ENCODE peak calls at places on chromosomes 1 and 21, in nine cellular contexts. M is NCI-H524; V is MM.1S; C is tibial artery; T is pulmonary artery endothelial cell; W is GM23248; J is activated CD4-positive, alpha-beta T cell treated with anti-CD3 and anti-CD28 coated beads, Interleukin-2, amount 50 U/mL, for 1 hour; E is OCI-LY7; D is iPS-NIHi11. I is an unnamed sample.
A peak's percentile ranks its signal among the peaks of the same experiment; 100 is the strongest.

GRCh38 chr1:99503276-99503747 is 142.6 kb upstream of the PALMD start:
- DNase-seq in W (peak; percentile 77), T (no peak), E (no peak), J (no peak), D (no peak), M (no peak), V (no peak), C (no peak), I (no peak)

GRCh38 chr1:89715677-89716076 is 82.8 kb downstream of the LRRC8C start:
- DNase-seq in T (no peak), E (no peak), M (no peak), J (no peak), C (no peak), W (no peak), D (no peak), V (no peak), I (no peak)

GRCh38 chr1:35377553-35377952 is 109.0 kb downstream of the ZMYM4 start:
- DNase-seq in J (no peak), E (no peak), T (no peak), D (no peak), W (peak; percentile 69), C (no peak), V (no peak), M (no peak), I (no peak)

GRCh38 chr1:224493269-224493668 is 58.7 kb upstream of the WDR26 start:
- DNase-seq in M (no peak), J (no peak), E (no peak), C (no peak), V (peak; percentile 22), D (no peak), T (no peak), W (no peak), I (no peak)

GRCh38 chr21:15967661-15968060 is 237.9 kb downstream of the USP25 start:
- DNase-seq in J (no peak), V (no peak), T (no peak), D (peak; percentile 33), C (no peak), M (no peak), W (peak; percentile 45), E (no peak), I (no peak)

GRCh38 chr1:57270926-57271698 is 152.7 kb downstream of the DAB1 start:
- DNase-seq in M (peak; percentile 90), C (no peak), W (no peak), T (no peak), E (no peak), V (no peak), D (no peak), J (no peak), I (no peak)

GRCh38 chr1:182955596-182956588 is 2.9 kb upstream of the SHCBP1L start:
- DNase-seq in E (no peak), J (no peak), T (no peak), C (no peak), M (peak; percentile 96), V (no peak), W (peak; percentile 96), D (no peak), I (no peak)

GRCh38 chr1:12595839-12596821 is 21.9 kb downstream of the DHRS3 start:
- DNase-seq in J (no peak), D (peak; percentile 88), C (peak; percentile 94), T (peak; percentile 82), M (no peak), E (no peak), V (no peak), W (peak; percentile 99), I (no peak)

GRCh38 chr1:186014370-186015030 is 280.3 kb downstream of the HMCN1 start:
- DNase-seq in T (no peak), V (no peak), E (no peak), M (no peak), D (no peak), W (peak; percentile 54), J (no peak), C (no peak), I (no peak)

GRCh38 chr1:64595871-64596515 is 126.1 kb downstream of the CACHD1 start:
- DNase-seq in V (no peak), W (no peak), D (no peak), E (no peak), J (no peak), T (no peak), C (no peak), M (no peak), I (no peak)

GRCh38 chr1:22447581-22448215 is 4.0 kb upstream of the ZBTB40 start:
- DNase-seq in J (no peak), M (no peak), T (no peak), V (no peak), W (peak; percentile 92), D (no peak), C (peak; percentile 31), E (no peak), I (no peak)

GRCh38 chr1:16245476-16246196 is 8.7 kb upstream of the CPLANE2 start:
- DNase-seq in C (no peak), W (no peak), E (no peak), V (no peak), D (no peak), J (no peak), T (no peak), M (no peak), I (no peak)

GRCh38 chr1:185645686-185646085 is 88.5 kb upstream of the HMCN1 start:
- DNase-seq in T (no peak), D (no peak), V (no peak), M (no peak), J (no peak), W (peak; percentile 50), E (no peak), C (no peak), I (no peak)

GRCh38 chr1:159091547-159092397 is 15.2 kb upstream of the AIM2 start:
- DNase-seq in E (no peak), M (no peak), T (peak; percentile 19), V (no peak), C (no peak), J (no peak), W (peak; percentile 84), D (no peak), I (no peak)

GRCh38 chr1:36962991-36963390 is 71.3 kb downstream of the GRIK3 start:
- DNase-seq in V (no peak), T (no peak), J (no peak), C (no peak), D (no peak), M (peak; percentile 89), W (no peak), E (no peak), I (no peak)

GRCh38 chr1:1777950-1778826 is at the start of gene NADK:
- DNase-seq in T (no peak), E (peak; percentile 84), V (peak; percentile 78), D (peak; percentile 89), J (peak; percentile 62), M (peak; percentile 34), W (peak; percentile 82), C (no peak), I (peak; percentile 78)

GRCh38 chr21:34981793-34982192 is 67.3 kb downstream of the RUNX1 start:
- DNase-seq in T (no peak), D (no peak), E (no peak), C (no peak), M (no peak), V (no peak), W (no peak), J (no peak), I (no peak)

GRCh38 chr1:89454845-89455521 is 69.6 kb upstream of the LRRC8B start:
- DNase-seq in D (peak; percentile 53), V (peak; percentile 63), J (peak; percentile 61), C (peak; percentile 28), E (peak; percentile 59), W (peak; percentile 69), M (peak; percentile 21), T (no peak), I (peak; percentile 61)

GRCh38 chr1:111846842-111847241 is 91.1 kb downstream of the DDX20 start:
- DNase-seq in M (no peak), C (no peak), J (no peak), V (no peak), W (no peak), T (no peak), E (no peak), D (no peak), I (no peak)

GRCh38 chr1:228117335-228117734 is 8.2 kb upstream of the MRPL55 start:
- DNase-seq in M (no peak), J (no peak), T (no peak), C (no peak), V (no peak), D (no peak), E (no peak), W (no peak), I (no peak)

GRCh38 chr1:71081697-71082080 is 854 bp upstream of the ZRANB2 start:
- DNase-seq in D (no peak), J (peak; percentile 5), W (no peak), T (no peak), M (no peak), V (no peak), C (no peak), E (no peak), I (no peak)

GRCh38 chr1:155888481-155888880 is 22.7 kb downstream of the RIT1 start:
- DNase-seq in C (no peak), J (no peak), W (no peak), V (no peak), E (no peak), D (no peak), M (no peak), T (no peak), I (no peak)

GRCh38 chr1:240492832-240493440 is 119.0 kb downstream of the GREM2 start:
- DNase-seq in V (no peak), T (no peak), J (peak; percentile 1), E (no peak), M (no peak), W (no peak), C (no peak), D (peak; percentile 69), I (peak; percentile 6)

GRCh38 chr21:44582980-44583799 is 2.8 kb upstream of the KRTAP10-5 start:
- DNase-seq in E (no peak), T (no peak), D (no peak), C (no peak), M (no peak), W (no peak), V (no peak), J (no peak), I (no peak)

GRCh38 chr1:78497196-78497595 is 6.4 kb downstream of the PTGFR start:
- DNase-seq in J (no peak), D (no peak), M (no peak), C (no peak), V (no peak), W (peak; percentile 50), E (no peak), T (no peak), I (no peak)

GRCh38 chr1:86787626-86788025 is 83.2 kb downstream of the SH3GLB1 start:
- DNase-seq in M (no peak), W (no peak), C (no peak), V (no peak), J (no peak), T (no peak), E (no peak), D (no peak), I (no peak)

GRCh38 chr1:14815175-14815882 is 216.8 kb downstream of the KAZN start:
- DNase-seq in V (no peak), M (no peak), D (no peak), W (no peak), C (no peak), E (no peak), T (no peak), J (no peak), I (no peak)

GRCh38 chr1:2226525-2227340 is 1.4 kb upstream of the SKI start:
- DNase-seq in E (no peak), J (no peak), D (peak; percentile 61), C (peak; percentile 24), W (peak; percentile 43), M (no peak), T (no peak), V (no peak), I (no peak)

GRCh38 chr1:171909711-171910110 is 68.4 kb downstream of the DNM3 start:
- DNase-seq in T (no peak), E (no peak), J (no peak), W (no peak), V (no peak), D (no peak), C (no peak), M (no peak), I (no peak)

GRCh38 chr1:222525956-222526355 is 21.9 kb downstream of the HHIPL2 start:
- DNase-seq in V (no peak), J (no peak), M (no peak), D (no peak), E (no peak), W (no peak), T (no peak), C (no peak), I (no peak)